ENCODE peak calls at places on chromosome 12, in five cellular contexts. X is upper lobe of left lung, V is H9, G is heart right ventricle, E is ovary. B is an unnamed sample.

GRCh38 chr12:109637341-109637740 is 63.7 kb downstream of the MVK start:
- DNase-seq in G (no peak), E (no peak), X (no peak), V (no peak), B (no peak)

GRCh38 chr12:74547249-74547648 is 9.6 kb downstream of the ATXN7L3B start:
- DNase-seq in X (no peak), G (no peak), V (no peak), E (no peak), B (no peak)

GRCh38 chr12:93751864-93752610 is 74.9 kb downstream of the CRADD start:
- DNase-seq in V (no peak), E (no peak), X (no peak), G (no peak), B (no peak)

GRCh38 chr12:2487278-2487677 is 307.5 kb upstream of the FKBP4 start:
- DNase-seq in X (no peak), E (no peak), V (no peak), G (no peak), B (no peak)

GRCh38 chr12:127101086-127101485 is 1165.9 kb upstream of the TMEM132C start:
- DNase-seq in X (no peak), G (no peak), V (no peak), E (no peak), B (no peak)

GRCh38 chr12:109533487-109533740 is 39.9 kb downstream of the MMAB start:
- DNase-seq in E (no peak), V (no peak), X (no peak), G (no peak), B (no peak)

GRCh38 chr12:12004524-12004923 is 66.2 kb upstream of the BCL2L14 start:
- DNase-seq in G (no peak), V (no peak), E (no peak), X (no peak), B (no peak)

GRCh38 chr12:57460457-57461325 is 1.1 kb downstream of the GLI1 start:
- DNase-seq in E (peak), G (no peak), X (peak), V (peak), B (no peak)

GRCh38 chr12:92784795-92785562 is 82.2 kb downstream of the PLEKHG7 start:
- DNase-seq in V (no peak), E (no peak), X (no peak), G (no peak), B (no peak)

GRCh38 chr12:12091977-12092663 is 21.4 kb downstream of the BCL2L14 start:
- DNase-seq in X (no peak), V (peak), G (no peak), E (no peak), B (no peak)

GRCh38 chr12:62730649-62731377 is 204.1 kb downstream of the PPM1H start:
- DNase-seq in X (no peak), V (no peak), E (no peak), G (no peak), B (no peak)

GRCh38 chr12:130480887-130481286 is 143.2 kb downstream of the PIWIL1 start:
- DNase-seq in V (no peak), E (no peak), X (no peak), G (no peak), B (no peak)

GRCh38 chr12:12819752-12820311 is 6.7 kb downstream of the DDX47 start:
- DNase-seq in G (no peak), V (no peak), X (no peak), E (no peak), B (no peak)

GRCh38 chr12:104669851-104670337 is 213.1 kb downstream of the CHST11 start:
- DNase-seq in E (peak), G (peak), X (no peak), V (no peak), B (no peak)

GRCh38 chr12:125403145-125403789 is 338.0 kb downstream of the AACS start:
- DNase-seq in G (no peak), V (peak), E (no peak), X (no peak), B (no peak)

GRCh38 chr12:106645465-106646330 is 62.9 kb downstream of the RFX4 start:
- DNase-seq in V (no peak), G (no peak), X (no peak), E (no peak), B (no peak)
- H3K27ac ChIP-seq in V (no peak), G (no peak), X (no peak), E (no peak), B (peak)

DNA sequence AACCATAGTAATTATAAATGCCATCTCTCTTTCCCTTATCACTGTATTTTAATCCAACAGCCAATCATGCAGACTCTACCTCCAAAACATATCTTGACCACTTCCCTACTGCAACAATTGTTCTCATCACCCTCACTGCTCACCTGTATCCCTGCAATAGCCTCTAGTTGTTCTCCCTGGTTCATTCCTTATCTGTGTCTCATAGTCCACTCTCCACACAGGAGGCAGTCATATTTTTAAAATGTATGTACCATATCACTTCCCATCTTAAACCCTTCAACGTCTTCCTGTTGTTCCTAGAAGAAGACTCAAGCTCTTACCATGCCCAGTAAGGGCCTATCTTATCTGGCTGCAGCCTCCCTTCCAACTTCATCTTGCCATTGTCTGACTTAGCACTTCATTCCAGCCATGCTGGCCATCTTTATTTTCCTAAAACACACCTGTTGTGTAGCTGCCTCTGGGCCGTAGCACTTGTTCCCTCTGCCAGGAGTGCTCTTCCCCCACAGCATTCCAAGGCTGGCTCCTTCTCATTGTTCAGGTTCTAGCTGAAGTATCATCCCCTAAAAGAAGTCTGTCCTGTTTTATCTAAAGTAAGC is 27.8 kb upstream of the BHLHE41 start:
- DNase-seq in G (no peak), E (no peak), X (no peak), V (no peak), B (no peak)
- H3K27ac ChIP-seq in G (no peak), E (no peak), X (no peak), V (no peak), B (no peak)

DNA sequence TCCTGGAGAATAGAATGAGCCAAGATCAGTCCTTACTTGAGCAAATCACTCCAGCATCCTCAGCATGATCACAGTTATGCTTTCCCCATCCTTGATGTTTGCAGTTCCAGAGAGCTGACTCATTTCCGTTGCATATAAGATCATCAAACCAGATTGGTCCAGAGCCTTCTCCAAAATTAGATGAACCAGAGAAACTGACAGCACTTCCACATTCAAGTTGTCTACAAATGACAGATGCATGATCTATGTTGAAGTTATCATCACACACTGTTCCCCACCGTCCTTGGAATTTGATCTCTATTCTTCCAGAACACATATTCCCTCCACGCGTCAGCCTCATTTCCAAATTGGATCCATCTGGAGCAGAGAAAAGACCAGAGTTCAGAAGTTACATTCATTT is 4.7 kb downstream of the CD163 start:
- DNase-seq in X (no peak), G (no peak), E (no peak), V (no peak), B (no peak)
- H3K27ac ChIP-seq in X (no peak), G (no peak), E (no peak), V (no peak), B (peak)

DNA sequence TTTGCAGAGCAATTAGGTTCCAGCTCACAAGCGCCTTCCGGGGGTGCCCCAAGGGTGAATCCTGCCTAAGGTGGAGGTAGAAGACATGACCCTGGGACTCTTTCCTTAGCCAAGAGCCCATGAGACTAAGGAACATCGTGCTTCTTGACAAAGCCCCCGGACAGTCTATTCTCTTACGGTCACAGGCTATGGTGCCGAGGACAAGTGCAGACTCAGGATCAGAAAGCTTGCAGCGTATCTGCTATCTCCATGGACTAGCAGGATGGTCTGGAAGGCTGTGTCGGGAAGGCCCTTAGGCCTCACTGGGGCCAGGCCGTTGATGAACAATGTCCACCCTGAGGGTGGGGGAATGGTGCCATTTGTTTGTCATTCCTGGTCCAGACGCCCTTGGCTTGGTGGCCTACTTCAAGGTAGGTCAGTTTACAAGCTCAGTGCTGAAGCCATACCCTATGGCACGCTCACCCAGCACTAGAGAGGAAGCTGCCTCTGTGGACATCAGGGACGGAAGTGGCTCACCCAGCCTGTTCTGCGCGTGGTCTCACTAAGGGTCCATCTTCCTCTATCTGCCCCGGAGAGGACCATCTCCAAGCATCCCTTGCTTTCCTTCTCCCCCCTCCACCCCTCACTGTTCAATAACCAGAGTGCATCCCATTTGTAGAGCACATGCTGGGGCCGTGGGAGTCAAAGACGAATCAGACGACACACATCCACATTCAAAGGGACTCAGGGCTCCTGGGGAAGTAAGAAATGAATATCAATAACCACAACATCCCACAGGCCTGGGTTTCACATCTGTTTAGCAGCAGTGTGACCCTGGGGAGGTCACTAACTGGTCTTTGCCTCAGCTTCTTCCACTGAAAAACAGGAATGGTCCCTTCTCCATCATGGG is 45.0 kb upstream of the IQSEC3 start:
- DNase-seq in V (no peak), X (no peak), E (no peak), G (no peak), B (no peak)
- H3K27ac ChIP-seq in V (no peak), X (no peak), E (no peak), G (no peak), B (no peak)

GRCh38 chr12:65821336-65821735 is 2.9 kb upstream of the HMGA2 start:
- DNase-seq in X (no peak), V (no peak), E (no peak), G (no peak), B (no peak)

GRCh38 chr12:65816086-65816485 is 8.2 kb upstream of the HMGA2 start:
- DNase-seq in E (no peak), G (no peak), V (no peak), X (no peak), B (no peak)

GRCh38 chr12:65822732-65823480 is 1.4 kb upstream of the HMGA2 start:
- DNase-seq in G (no peak), V (peak), E (no peak), X (no peak), B (no peak)

GRCh38 chr12:65817866-65818265 is 6.4 kb upstream of the HMGA2 start:
- DNase-seq in E (no peak), X (no peak), V (no peak), G (no peak), B (no peak)

DNA sequence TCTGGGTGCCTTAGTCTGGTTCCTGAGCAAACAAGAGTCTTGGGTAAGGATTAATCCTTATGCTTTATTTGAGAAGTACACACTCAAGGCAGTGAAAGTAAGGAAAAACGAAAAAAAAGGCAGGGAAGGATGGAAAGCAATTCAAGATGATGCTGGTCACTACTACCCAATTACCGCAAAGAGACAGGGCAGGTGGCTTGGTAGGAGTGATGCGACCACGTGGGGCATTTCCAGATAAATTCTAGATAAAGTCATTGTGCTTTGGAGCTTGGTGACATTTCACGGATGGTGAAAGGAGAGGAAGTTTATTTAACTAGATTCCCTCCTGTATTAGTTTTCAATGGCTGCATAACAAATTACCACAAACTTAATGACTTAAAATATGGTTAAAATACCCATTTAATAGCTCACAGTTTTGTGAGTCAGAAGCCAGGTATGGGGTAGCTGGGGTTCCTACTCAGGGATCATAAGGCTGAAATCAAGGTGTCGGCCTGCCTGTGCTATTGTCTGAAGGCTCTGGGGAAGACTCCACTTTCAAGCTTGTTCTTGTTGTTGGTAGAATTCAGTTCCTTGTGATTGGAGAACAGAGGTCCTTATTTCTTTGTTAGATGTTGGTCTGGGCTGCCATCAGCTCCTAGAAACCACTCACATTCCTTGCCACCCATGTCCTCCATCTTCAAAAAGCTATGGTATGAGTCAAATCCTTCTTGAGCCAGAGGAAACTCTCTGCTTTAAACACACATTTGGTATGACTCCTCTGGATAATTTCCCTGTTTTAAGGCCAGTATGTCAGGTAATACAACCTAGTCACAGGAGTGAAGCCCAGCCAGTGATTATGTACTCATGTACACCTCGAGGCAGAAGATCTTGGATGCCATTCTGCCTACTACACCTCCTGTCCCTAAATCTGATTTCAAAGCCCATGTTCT is 5.6 kb upstream of the HMGA2 start:
- DNase-seq in X (no peak), E (no peak), V (no peak), G (no peak), B (no peak)
- H3K27ac ChIP-seq in X (no peak), E (no peak), V (no peak), G (no peak), B (no peak)

GRCh38 chr12:96208801-96209534 is 14.8 kb downstream of the ELK3 start:
- DNase-seq in V (no peak), X (no peak), G (no peak), E (no peak), B (no peak)
- H3K27ac ChIP-seq in V (no peak), X (peak), G (peak), E (no peak), B (no peak)

GRCh38 chr12:52056801-52057613 is 5.8 kb downstream of the NR4A1 start:
- DNase-seq in E (peak), G (no peak), V (no peak), X (peak), B (no peak)
- H3K27ac ChIP-seq in E (no peak), G (peak), V (no peak), X (no peak), B (peak)

GRCh38 chr12:67437011-67437410 is 167.9 kb downstream of the CAND1 start:
- DNase-seq in E (no peak), V (no peak), X (no peak), G (no peak), B (no peak)
- H3K27ac ChIP-seq in E (no peak), V (no peak), X (no peak), G (no peak), B (no peak)

DNA sequence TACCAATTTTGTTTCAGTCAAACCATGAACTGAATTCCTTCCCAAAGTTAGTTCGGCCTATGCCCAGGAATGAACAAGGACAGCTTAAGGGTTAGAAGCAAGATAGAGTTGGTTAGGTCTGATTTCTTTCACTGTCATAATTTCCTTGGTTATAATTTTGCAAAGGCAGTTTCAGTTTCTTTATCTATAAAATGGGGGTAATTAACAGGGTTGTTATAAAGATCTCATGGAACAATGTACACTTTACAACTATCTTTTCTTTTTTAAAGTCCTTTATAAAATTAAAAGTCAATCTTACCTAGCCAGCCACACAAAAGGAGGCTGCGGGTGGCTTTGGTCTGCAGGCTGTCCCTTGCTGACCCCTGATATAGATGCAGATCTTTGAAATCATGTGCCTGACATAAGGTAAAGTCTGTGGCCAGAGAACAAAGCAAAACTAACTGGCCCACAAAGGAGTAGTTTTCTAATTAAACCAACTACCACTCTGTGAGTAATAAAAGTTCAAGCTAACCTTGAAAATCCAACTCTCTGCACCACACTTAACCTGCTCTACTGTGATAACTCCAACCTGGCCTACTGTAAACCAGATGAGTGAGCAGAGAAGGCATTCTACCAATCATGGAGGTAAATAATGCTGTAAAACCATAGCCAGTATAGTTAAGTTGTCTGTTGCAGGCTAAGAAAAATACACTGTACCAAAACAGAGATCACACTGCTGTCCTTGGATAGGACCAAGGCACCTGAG is 49.5 kb downstream of the SLC38A1 start:
- DNase-seq in E (no peak), X (no peak), V (no peak), G (no peak), B (no peak)
- H3K27ac ChIP-seq in E (no peak), X (no peak), V (no peak), G (no peak), B (no peak)

GRCh38 chr12:91249059-91250055 is 66.7 kb upstream of the DCN start:
- DNase-seq in V (no peak), E (no peak), G (no peak), X (no peak), B (no peak)

DNA sequence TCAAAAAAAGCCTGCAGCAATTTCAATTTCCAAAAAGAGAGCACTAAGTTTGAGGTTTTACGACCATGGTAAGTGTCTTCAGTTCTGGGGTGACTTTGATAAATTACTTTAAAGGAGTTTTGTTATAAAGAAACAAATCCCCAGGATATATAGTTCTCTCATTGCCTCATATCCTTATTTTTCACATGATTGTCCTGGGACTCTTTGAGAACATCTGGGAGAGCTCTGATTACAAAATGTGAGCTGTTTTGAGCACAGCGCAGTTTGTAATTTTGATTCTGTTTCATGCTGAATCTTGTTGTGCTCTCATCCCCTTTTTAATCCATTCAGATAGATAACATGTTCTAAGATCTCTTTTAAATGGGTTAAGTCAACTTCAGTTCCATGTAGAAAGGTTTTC is 67.7 kb upstream of the DCN start:
- DNase-seq in E (no peak), X (no peak), G (no peak), V (no peak), B (no peak)
- H3K27ac ChIP-seq in E (peak), X (peak), G (peak), V (no peak), B (no peak)

B was measured in substantia nigra.